ENCODE peak calls at places on chromosome 5, in nine cellular contexts. H is naive thymus-derived CD8-positive, alpha-beta T cell; W is fibroblast of lung; M is germinal center; R is Peyer's patch; U is Calu3; V is pancreas; Z is HuH-7; O is T-helper 9 cell. I is an unnamed sample.

GRCh38 chr5:32076699-32077695 is 97.1 kb downstream of the GOLPH3 start:
- DNase-seq in H (peak), W (peak), V (no peak), O (peak), R (no peak), Z (peak), M (peak), U (peak), I (no peak)

GRCh38 chr5:75512383-75513074 is 838 bp downstream of the POLK start:
- DNase-seq in U (no peak), H (no peak), O (no peak), R (no peak), V (no peak), M (no peak), W (peak), Z (no peak), I (no peak)

GRCh38 chr5:2719332-2719731 is 32.1 kb downstream of the IRX2 start:
- DNase-seq in R (no peak), U (no peak), Z (no peak), V (no peak), W (no peak), H (no peak), M (no peak), O (no peak), I (no peak)

GRCh38 chr5:106691701-106692100 is 979.0 kb downstream of the EFNA5 start:
- DNase-seq in M (no peak), H (no peak), V (no peak), R (no peak), U (no peak), O (no peak), Z (no peak), W (no peak), I (no peak)

GRCh38 chr5:124040799-124041198 is 528.8 kb downstream of the CSNK1G3 start:
- DNase-seq in V (no peak), W (peak), M (no peak), R (no peak), Z (no peak), O (no peak), H (no peak), U (no peak), I (no peak)

GRCh38 chr5:88826959-88827585 is 55.9 kb downstream of the MEF2C start:
- DNase-seq in V (no peak), M (peak), Z (no peak), O (no peak), H (no peak), R (no peak), W (peak), U (peak), I (peak)

GRCh38 chr5:172909931-172910502 is 49.2 kb upstream of the RPL26L1 start:
- DNase-seq in U (no peak), O (no peak), H (no peak), Z (no peak), M (no peak), V (no peak), R (no peak), W (peak), I (no peak)

GRCh38 chr5:530001-530400 is 5.8 kb upstream of the SLC9A3 start:
- DNase-seq in Z (no peak), R (no peak), M (peak), O (no peak), U (no peak), W (no peak), H (no peak), V (no peak), I (no peak)

GRCh38 chr5:127911619-127912018 is 171.9 kb upstream of the SLC12A2 start:
- DNase-seq in Z (no peak), O (no peak), V (no peak), R (no peak), H (no peak), M (no peak), W (no peak), U (no peak), I (no peak)

GRCh38 chr5:31639488-31640011 is 619 bp downstream of the PDZD2 start:
- DNase-seq in Z (no peak), O (no peak), V (peak), M (no peak), U (no peak), R (no peak), W (no peak), H (peak), I (no peak)

GRCh38 chr5:67215592-67216471 is 19.2 kb upstream of the CD180 start:
- DNase-seq in U (peak), Z (peak), H (peak), W (peak), M (peak), R (peak), O (peak), V (peak), I (no peak)

GRCh38 chr5:177473461-177473991 is at the start of gene DBN1:
- DNase-seq in Z (peak), M (peak), O (no peak), V (peak), R (no peak), U (peak), H (no peak), W (peak), I (no peak)

GRCh38 chr5:18792145-18792544 is 1157.9 kb downstream of the TAF11L14 start:
- DNase-seq in W (peak), U (peak), V (no peak), Z (no peak), H (no peak), R (no peak), O (no peak), M (no peak), I (no peak)

GRCh38 chr5:89282832-89283510 is 400.0 kb upstream of the MEF2C start:
- DNase-seq in M (no peak), Z (no peak), R (no peak), U (no peak), W (peak), H (no peak), V (no peak), O (no peak), I (no peak)

GRCh38 chr5:126355940-126356339 is 67.3 kb upstream of the GRAMD2B start:
- DNase-seq in Z (no peak), U (no peak), M (peak), W (no peak), R (no peak), H (no peak), O (no peak), V (no peak), I (no peak)

GRCh38 chr5:174311531-174312269 is 266.2 kb downstream of the NSG2 start:
- DNase-seq in O (peak), W (peak), U (peak), H (peak), V (peak), R (peak), Z (peak), M (peak), I (no peak)

GRCh38 chr5:143322178-143322577 is 81.3 kb downstream of the NR3C1 start:
- DNase-seq in W (no peak), H (no peak), V (no peak), O (no peak), U (no peak), Z (no peak), R (no peak), M (no peak), I (no peak)

GRCh38 chr5:114789773-114790402 is 379.8 kb downstream of the TRIM36 start:
- DNase-seq in R (no peak), M (peak), W (no peak), Z (peak), U (no peak), O (no peak), V (no peak), H (no peak), I (no peak)

GRCh38 chr5:38871790-38872551 is 26.2 kb downstream of the OSMR start:
- DNase-seq in W (peak), V (no peak), Z (no peak), O (no peak), R (no peak), U (peak), H (no peak), M (no peak), I (no peak)

GRCh38 chr5:96657068-96657467 is 5.1 kb upstream of the CAST start:
- DNase-seq in Z (peak), O (peak), M (no peak), R (no peak), U (peak), W (peak), H (no peak), V (no peak), I (no peak)

I was measured in CMK.